ENCODE peak calls at places on chromosomes 4 and X, in ten cellular contexts. O is CMK, F is left ventricle myocardium inferior, S is GM12892, Q is HTR-8/SVneo, T is NCI-H69, I is EL, C is H1, Z is T follicular helper cell, P is RPMI8226. J is an unnamed sample.

GRCh38 chrX:41556958-41557357 is 109.8 kb downstream of the NYX start:
- DNase-seq in O (no peak), F (no peak), S (no peak), Q (no peak), T (no peak), I (no peak), C (no peak), Z (no peak), P (no peak), J (no peak)

GRCh38 chr4:168645933-168646768 is 149.3 kb downstream of the PALLD start:
- DNase-seq in O (no peak), F (peak; percentile 31), S (no peak), Q (no peak), T (peak; percentile 96), I (no peak), C (no peak), Z (no peak), P (no peak), J (no peak)

GRCh38 chr4:113707013-113707412 is 54.5 kb downstream of the CAMK2D start:
- DNase-seq in O (no peak), F (no peak), S (no peak), Q (no peak), T (no peak), I (peak; percentile 37), C (no peak), Z (no peak), P (no peak), J (no peak)

GRCh38 chrX:48580662-48581061 is 6.4 kb downstream of the RBM3 start:
- DNase-seq in O (no peak), F (no peak), S (no peak), Q (no peak), T (no peak), I (no peak), C (no peak), Z (no peak), P (no peak), J (no peak)

GRCh38 chr4:7167706-7168105 is 24.6 kb upstream of the SORCS2 start:
- DNase-seq in O (no peak), F (no peak), S (no peak), Q (no peak), T (no peak), I (no peak), C (no peak), Z (no peak), P (no peak), J (no peak)

GRCh38 chrX:34961662-34962061 is 19.1 kb downstream of the FAM47B start:
- DNase-seq in O (no peak), F (no peak), S (no peak), Q (no peak), T (no peak), I (no peak), C (no peak), Z (no peak), P (no peak), J (no peak)

GRCh38 chrX:17242470-17242869 is 132.5 kb upstream of the NHS start:
- DNase-seq in O (no peak), F (no peak), S (no peak), Q (peak; percentile 35), T (peak; percentile 91), I (peak; percentile 32), C (peak; percentile 1), Z (peak; percentile 1), P (peak; percentile 52), J (no peak)

GRCh38 chrX:154002215-154002719 is 17.4 kb downstream of the IRAK1 start:
- DNase-seq in O (peak; percentile 63), F (peak; percentile 27), S (no peak), Q (no peak), T (peak; percentile 76), I (peak; percentile 47), C (no peak), Z (no peak), P (peak; percentile 92), J (no peak)

GRCh38 chrX:100812216-100813158 is 7.7 kb upstream of the CSTF2 start:
- DNase-seq in O (no peak), F (no peak), S (no peak), Q (no peak), T (no peak), I (no peak), C (no peak), Z (no peak), P (no peak), J (no peak)

GRCh38 chr4:24226018-24226417 is 336.2 kb upstream of the PPARGC1A start:
- DNase-seq in O (no peak), F (no peak), S (no peak), Q (no peak), T (no peak), I (peak; percentile 41), C (no peak), Z (no peak), P (no peak), J (no peak)

GRCh38 chr4:171794528-171794927 is 18.7 kb upstream of the GALNTL6 start:
- DNase-seq in O (no peak), F (no peak), S (no peak), Q (no peak), T (no peak), I (no peak), C (no peak), Z (no peak), P (no peak), J (no peak)

GRCh38 chrX:13923845-13924244 is 105.8 kb downstream of the GEMIN8 start:
- DNase-seq in O (no peak), F (no peak), S (no peak), Q (no peak), T (peak; percentile 92), I (no peak), C (no peak), Z (no peak), P (no peak), J (no peak)

GRCh38 chrX:37380920-37381319 is 31.8 kb downstream of the PRRG1 start:
- DNase-seq in O (no peak), F (no peak), S (no peak), Q (no peak), T (no peak), I (peak; percentile 43), C (no peak), Z (no peak), P (no peak), J (no peak)

GRCh38 chr4:22385615-22386014 is 130.3 kb downstream of the ADGRA3 start:
- DNase-seq in O (no peak), F (no peak), S (no peak), Q (peak; percentile 37), T (no peak), I (peak; percentile 73), C (no peak), Z (no peak), P (no peak), J (no peak)

GRCh38 chr4:92519727-92520126 is 216.0 kb downstream of the GRID2 start:
- DNase-seq in O (no peak), F (no peak), S (no peak), Q (no peak), T (no peak), I (no peak), C (no peak), Z (no peak), P (no peak), J (no peak)

GRCh38 chr4:123870283-123870876 is 473.8 kb downstream of the SPRY1 start:
- DNase-seq in O (no peak), F (no peak), S (no peak), Q (no peak), T (peak; percentile 36), I (no peak), C (no peak), Z (no peak), P (no peak), J (no peak)

GRCh38 chrX:134570509-134570846 is 87.8 kb downstream of the PLAC1 start:
- DNase-seq in O (no peak), F (no peak), S (no peak), Q (no peak), T (peak; percentile 76), I (no peak), C (no peak), Z (no peak), P (no peak), J (no peak)

GRCh38 chr4:113760852-113761681 is 471 bp downstream of the CAMK2D start:
- DNase-seq in O (no peak), F (peak; percentile 84), S (peak; percentile 27), Q (peak; percentile 39), T (peak; percentile 85), I (peak; percentile 74), C (no peak), Z (peak; percentile 12), P (peak; percentile 15), J (peak; percentile 29)

GRCh38 chr4:176778063-176778462 is 14.7 kb downstream of the VEGFC start:
- DNase-seq in O (no peak), F (no peak), S (no peak), Q (no peak), T (peak; percentile 54), I (peak; percentile 70), C (no peak), Z (no peak), P (no peak), J (no peak)

GRCh38 chr4:4578981-4579380 is 37.1 kb upstream of the STX18 start:
- DNase-seq in O (no peak), F (no peak), S (no peak), Q (no peak), T (peak; percentile 40), I (no peak), C (no peak), Z (no peak), P (no peak), J (no peak)

GRCh38 chr4:99205104-99205979 is 13.7 kb downstream of the ADH6 start:
- DNase-seq in O (no peak), F (no peak), S (no peak), Q (no peak), T (peak; percentile 8), I (no peak), C (no peak), Z (no peak), P (no peak), J (no peak)

GRCh38 chrX:123629502-123629901 is 103.3 kb downstream of the THOC2 start:
- DNase-seq in O (no peak), F (no peak), S (no peak), Q (no peak), T (no peak), I (no peak), C (no peak), Z (no peak), P (no peak), J (no peak)

GRCh38 chrX:39874202-39874816 is 223.4 kb downstream of the BCOR start:
- DNase-seq in O (no peak), F (no peak), S (peak; percentile 69), Q (peak; percentile 37), T (no peak), I (peak; percentile 51), C (no peak), Z (no peak), P (no peak), J (no peak)

GRCh38 chrX:3468031-3468430 is 121.6 kb upstream of the MXRA5 start:
- DNase-seq in O (no peak), F (no peak), S (no peak), Q (no peak), T (no peak), I (no peak), C (no peak), Z (no peak), P (no peak), J (no peak)

GRCh38 chr4:61200991-61201526 is 933 bp downstream of the ADGRL3 start:
- DNase-seq in O (no peak), F (peak; percentile 23), S (no peak), Q (peak; percentile 1), T (peak; percentile 72), I (peak; percentile 17), C (no peak), Z (no peak), P (no peak), J (no peak)

GRCh38 chrX:115029869-115030564 is 12.6 kb upstream of the IL13RA2 start:
- DNase-seq in O (no peak), F (no peak), S (no peak), Q (no peak), T (no peak), I (no peak), C (no peak), Z (no peak), P (no peak), J (no peak)

GRCh38 chr4:74950200-74950599 is 17.3 kb downstream of the PARM1 start:
- DNase-seq in O (no peak), F (no peak), S (no peak), Q (no peak), T (no peak), I (no peak), C (no peak), Z (no peak), P (no peak), J (no peak)

GRCh38 chr4:152454398-152455011 is 81.4 kb downstream of the FBXW7 start:
- DNase-seq in O (no peak), F (no peak), S (no peak), Q (peak; percentile 19), T (peak; percentile 47), I (peak; percentile 15), C (no peak), Z (no peak), P (peak; percentile 7), J (no peak)

J was measured in activated gamma-delta T cell.